ENCODE peak calls at places on chromosomes 11 and 22, in ten cellular contexts. D is hippocampal formation, A is mucosa of descending colon, C is mammary epithelial cell, Z is SJSA1, R is AG04449, O is hepatocyte, U is posterior cingulate gyrus, N is germinal center, Y is LoVo. H is an unnamed sample.

GRCh38 chr22:36926721-36927435 is 13.4 kb downstream of the CSF2RB start:
- DNase-seq in D (no peak), A (no peak), C (no peak), Z (no peak), R (no peak), O (no peak), U (no peak), N (no peak), Y (no peak), H (no peak)

GRCh38 chr11:641806-642370 is 4.8 kb downstream of the DRD4 start:
- DNase-seq in D (no peak), A (no peak), C (no peak), Z (no peak), R (no peak), O (peak), U (no peak), N (no peak), Y (no peak), H (no peak)

GRCh38 chr11:118908931-118909618 is 16.7 kb downstream of the BCL9L start:
- DNase-seq in D (peak), A (peak), C (peak), Z (peak), R (no peak), O (peak), U (peak), N (no peak), Y (no peak), H (no peak)

GRCh38 chr22:44574581-44575343 is 76.7 kb upstream of the RTL6 start:
- DNase-seq in D (no peak), A (no peak), C (no peak), Z (no peak), R (no peak), O (no peak), U (no peak), N (no peak), Y (no peak), H (no peak)

GRCh38 chr22:42994917-42995562 is 19.9 kb downstream of the PACSIN2 start:
- DNase-seq in D (peak), A (peak), C (peak), Z (peak), R (peak), O (peak), U (no peak), N (peak), Y (peak), H (peak)

GRCh38 chr11:101053492-101053891 is 76.1 kb downstream of the PGR start:
- DNase-seq in D (no peak), A (no peak), C (no peak), Z (no peak), R (no peak), O (no peak), U (no peak), N (no peak), Y (no peak), H (no peak)

GRCh38 chr22:37823134-37823985 is at the start of gene GALR3:
- DNase-seq in D (no peak), A (no peak), C (no peak), Z (no peak), R (no peak), O (no peak), U (no peak), N (no peak), Y (no peak), H (no peak)

GRCh38 chr22:50400406-50400805 is 57.3 kb downstream of the PPP6R2 start:
- DNase-seq in D (no peak), A (no peak), C (no peak), Z (no peak), R (no peak), O (no peak), U (no peak), N (no peak), Y (no peak), H (no peak)

GRCh38 chr11:61281581-61282250 is 13.4 kb downstream of the VWCE start:
- DNase-seq in D (no peak), A (peak), C (peak), Z (no peak), R (no peak), O (peak), U (no peak), N (peak), Y (peak), H (no peak)

GRCh38 chr11:12625438-12626071 is 48.7 kb upstream of the TEAD1 start:
- DNase-seq in D (no peak), A (no peak), C (peak), Z (peak), R (peak), O (no peak), U (no peak), N (no peak), Y (no peak), H (peak)